ENCODE peak calls at places on chromosomes 16 and 17, in ten cellular contexts. O is body of pancreas; M is A549; P is CD8-positive, alpha-beta T cell; S is GM23338; H is thoracic aorta; Y is breast epithelium; E is stomach; G is mammary epithelial cell; L is right atrium auricular region. Q is an unnamed sample.

GRCh38 chr17:3502466-3502865 is 26.7 kb downstream of the ASPA start:
- DNase-seq in L (no peak), O (no peak), P (no peak), Y (no peak), H (no peak), G (no peak), S (no peak), E (no peak), M (no peak), Q (no peak)

GRCh38 chr17:17780941-17781590 is 55.7 kb downstream of the SREBF1 start:
- DNase-seq in M (peak; percentile 55), S (peak; percentile 90), H (no peak), E (peak; percentile 52), O (no peak), P (no peak), L (no peak), Y (peak; percentile 69), G (no peak), Q (no peak)

GRCh38 chr17:65158081-65158480 is 20.9 kb downstream of the RGS9 start:
- DNase-seq in G (no peak), P (no peak), O (peak; percentile 30), E (no peak), L (no peak), M (no peak), S (no peak), Y (no peak), H (no peak), Q (no peak)

GRCh38 chr17:83054518-83055125 is 24.8 kb upstream of the METRNL start:
- DNase-seq in O (no peak), E (peak; percentile 14), Y (no peak), S (no peak), L (peak; percentile 50), G (no peak), M (no peak), P (no peak), H (no peak), Q (no peak)

GRCh38 chr16:69741519-69741918 is 13.2 kb downstream of the NOB1 start:
- DNase-seq in G (peak; percentile 16), E (no peak), M (no peak), P (no peak), Y (no peak), L (no peak), O (no peak), S (no peak), H (no peak), Q (no peak)

GRCh38 chr16:48613061-48613957 is 3.3 kb upstream of the N4BP1 start:
- DNase-seq in H (no peak), O (no peak), Y (no peak), L (peak; percentile 36), M (peak; percentile 58), G (peak; percentile 11), E (peak; percentile 25), P (peak; percentile 53), S (peak; percentile 45), Q (no peak)

GRCh38 chr16:15704545-15704987 is 54.5 kb downstream of the NDE1 start:
- DNase-seq in L (peak; percentile 88), H (peak; percentile 19), O (peak; percentile 63), Y (peak; percentile 45), G (peak; percentile 29), M (peak; percentile 75), S (peak; percentile 86), P (peak; percentile 56), E (peak; percentile 70), Q (peak; percentile 90)

GRCh38 chr17:61409301-61410099 is 9.9 kb downstream of the TBX2 start:
- DNase-seq in S (peak; percentile 73), O (peak; percentile 48), E (peak; percentile 69), L (no peak), M (peak; percentile 75), H (no peak), P (no peak), G (peak; percentile 53), Y (peak; percentile 41), Q (peak; percentile 68)

GRCh38 chr17:37640016-37640415 is 3.2 kb downstream of the DDX52 start:
- DNase-seq in P (no peak), H (no peak), S (no peak), Y (no peak), L (no peak), G (no peak), M (no peak), E (no peak), O (no peak), Q (no peak)

GRCh38 chr16:200388-200787 is 20.1 kb downstream of the HBQ1 start:
- DNase-seq in S (no peak), E (no peak), O (no peak), H (no peak), P (no peak), Y (no peak), M (no peak), L (no peak), G (peak; percentile 44), Q (no peak)

GRCh38 chr17:69506489-69506888 is 92.0 kb downstream of the MAP2K6 start:
- DNase-seq in H (no peak), M (peak; percentile 56), Y (no peak), G (no peak), P (no peak), E (no peak), L (no peak), O (no peak), S (peak; percentile 64), Q (no peak)

GRCh38 chr17:15913826-15914225 is 31.1 kb upstream of the ADORA2B start:
- DNase-seq in Y (no peak), G (no peak), M (no peak), L (no peak), E (no peak), P (no peak), H (no peak), S (no peak), O (no peak), Q (no peak)

GRCh38 chr17:307295-307691 is 45.3 kb downstream of the RPH3AL start:
- DNase-seq in L (no peak), S (no peak), E (no peak), G (no peak), O (no peak), Y (no peak), M (no peak), H (no peak), P (no peak), Q (no peak)

GRCh38 chr17:70869402-70870085 is 700.2 kb downstream of the KCNJ2 start:
- DNase-seq in M (no peak), P (no peak), H (no peak), Y (no peak), S (peak; percentile 80), O (no peak), L (no peak), G (no peak), E (no peak), Q (no peak)

GRCh38 chr16:24013054-24013636 is 177.4 kb downstream of the PRKCB start:
- DNase-seq in O (no peak), P (no peak), Y (no peak), L (no peak), S (no peak), E (no peak), M (no peak), H (no peak), G (no peak), Q (no peak)
- H3K27ac ChIP-seq in O (no peak overlapping the region), P (no peak overlapping the region), Y (no peak overlapping the region), L (no peak overlapping the region), S (no peak overlapping the region), E (no peak overlapping the region), M (no peak overlapping the region), H (no peak overlapping the region), G (no peak overlapping the region), Q (peak overlapping the region; percentile 67)

DNA sequence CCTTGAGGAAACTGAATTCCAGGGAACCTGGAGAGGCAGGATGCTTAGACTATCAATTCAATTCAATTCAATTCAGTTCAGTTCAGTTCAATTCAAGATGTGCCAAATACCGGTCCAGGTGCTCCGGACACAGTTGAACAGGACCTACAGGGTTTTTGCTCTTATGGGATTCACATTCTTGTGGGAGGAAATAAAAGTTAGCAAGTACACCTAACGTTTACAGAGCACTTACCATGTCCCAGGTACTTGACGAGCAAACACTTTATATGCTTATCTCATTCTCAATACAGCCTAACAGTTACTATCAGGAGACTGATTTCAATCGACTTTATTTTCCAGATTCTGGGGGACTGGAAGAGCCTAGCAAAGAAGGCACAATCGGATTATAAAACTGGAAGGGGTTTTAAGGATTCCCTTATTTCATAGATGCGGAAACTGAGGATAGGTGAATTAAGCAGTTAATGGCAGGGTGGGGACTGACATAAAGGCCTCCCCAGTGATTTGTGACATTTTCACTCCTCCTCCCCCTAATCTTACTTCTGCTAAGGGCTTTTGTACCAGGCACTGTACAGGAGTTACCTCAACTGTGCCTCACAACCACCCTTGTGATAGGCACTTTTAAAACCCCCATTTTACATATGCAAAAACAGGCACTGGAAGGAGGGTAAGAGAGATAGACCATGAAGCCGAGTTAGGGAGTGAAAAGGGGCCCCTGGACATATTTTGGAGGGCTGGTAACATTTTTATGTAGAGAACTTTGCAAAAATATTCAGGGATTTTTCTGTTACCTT is 666 bp upstream of the GDE1 start:
- DNase-seq in G (no peak), L (no peak), H (no peak), Y (no peak), P (no peak), E (no peak), M (no peak), S (peak; percentile 3), O (no peak), Q (no peak)
- H3K4me1 ChIP-seq in G (peaks cover 34% of the 10 kb centered on the region), L (no peaks in the 10 kb centered on the region), H (peaks cover 23% of the 10 kb centered on the region), Y (peaks cover 4% of the 10 kb centered on the region), P (peaks cover 32% of the 10 kb centered on the region), E (peaks cover 71% of the 10 kb centered on the region), M (peaks cover 55% of the 10 kb centered on the region), S (peaks cover 30% of the 10 kb centered on the region), O (peaks cover 37% of the 10 kb centered on the region), Q (no peaks in the 10 kb centered on the region)

DNA sequence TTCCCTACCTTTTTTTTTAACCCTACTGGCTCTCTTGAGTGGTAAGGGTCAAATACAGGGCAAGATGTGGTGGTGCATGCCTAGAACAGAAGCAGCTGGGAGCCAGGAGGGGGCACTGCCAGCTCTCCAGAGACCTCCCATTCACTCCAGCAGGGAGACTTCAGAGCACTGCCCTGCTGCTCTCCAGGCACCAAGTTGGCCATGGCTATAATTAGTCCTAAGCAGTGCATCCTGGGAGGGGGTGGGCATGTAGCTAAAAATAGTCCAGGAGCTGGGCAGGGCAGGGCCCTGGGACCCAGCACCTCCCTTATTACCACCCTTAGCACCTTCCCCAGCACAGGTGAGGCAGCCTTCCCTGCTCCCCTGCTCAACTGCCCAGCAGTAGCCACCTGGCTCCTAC is 3.5 kb downstream of the CORO6 start:
- DNase-seq in L (no peak), G (no peak), S (peak; percentile 66), H (no peak), E (no peak), P (no peak), M (peak; percentile 73), O (no peak), Y (no peak), Q (no peak)
- TF ChIP-seq CTCF in L (no peak), G (peak; percentile 44), S (peak; percentile 41), H (peak; percentile 21), E (no peak), P (no peak), M (peak; percentile 29), O (no peak), Y (no peak), Q (no peak)

GRCh38 chr17:29167393-29168078 is 12.7 kb downstream of the MYO18A start:
- DNase-seq in O (no peak), S (no peak), H (no peak), M (no peak), G (no peak), E (no peak), Y (no peak), P (no peak), L (no peak), Q (no peak)
- H3K27ac ChIP-seq in O (no peak overlapping the region), S (no peak overlapping the region), H (no peak overlapping the region), M (no peak overlapping the region), G (no peak overlapping the region), E (no peak overlapping the region), Y (no peak overlapping the region), P (no peak overlapping the region), L (no peak overlapping the region), Q (no peak overlapping the region)

GRCh38 chr16:30552956-30553355 is 5.2 kb downstream of the ZNF764 start:
- DNase-seq in E (no peak), S (no peak), Y (no peak), M (no peak), L (no peak), H (no peak), O (no peak), P (no peak), G (no peak), Q (no peak)
- H3K4me1 ChIP-seq in E (peaks cover 75% of the 10 kb centered on the region), S (peaks cover 24% of the 10 kb centered on the region), Y (no peaks in the 10 kb centered on the region), M (peaks cover 15% of the 10 kb centered on the region), L (no peaks in the 10 kb centered on the region), H (peaks cover 5% of the 10 kb centered on the region), O (peaks cover 17% of the 10 kb centered on the region), P (peaks cover 40% of the 10 kb centered on the region), G (peaks cover 5% of the 10 kb centered on the region), Q (peaks cover 29% of the 10 kb centered on the region)

Q was measured in Peyer's patch.